ENCODE peak calls at places on chromosomes 4 and X, in ten cellular contexts. N, W, R, I, V, D, E, Q, M and S are unnamed samples.

GRCh38 chr4:15317246-15317645 is 110.6 kb upstream of the C1QTNF7 start:
- DNase-seq in V (no peak), D (no peak), M (no peak), N (no peak), R (no peak), I (peak; percentile 55), Q (no peak), E (no peak), W (no peak), S (no peak)

GRCh38 chrX:69021561-69021960 is 143.7 kb downstream of the PJA1 start:
- DNase-seq in V (no peak), D (no peak), W (no peak), E (no peak), M (no peak), I (no peak), R (no peak), Q (no peak), N (no peak), S (no peak)

GRCh38 chr4:61572160-61572559 is 372.0 kb downstream of the ADGRL3 start:
- DNase-seq in D (peak; percentile 48), R (peak; percentile 49), V (no peak), N (no peak), W (peak; percentile 58), M (no peak), I (peak; percentile 19), E (no peak), Q (no peak), S (peak; percentile 80)

GRCh38 chr4:17063870-17064269 is 165.4 kb upstream of the LDB2 start:
- DNase-seq in I (peak; percentile 84), N (no peak), E (no peak), R (no peak), M (no peak), Q (no peak), D (no peak), W (no peak), V (no peak), S (peak; percentile 82)

GRCh38 chr4:53929955-53930798 is 134.2 kb downstream of the CHIC2 start:
- DNase-seq in W (peak; percentile 93), E (peak; percentile 71), Q (peak; percentile 89), D (peak; percentile 93), N (peak; percentile 89), R (peak; percentile 93), V (peak; percentile 84), M (peak; percentile 58), I (peak; percentile 93), S (peak; percentile 86)

GRCh38 chr4:158079661-158080060 is 93.2 kb downstream of the GASK1B start:
- DNase-seq in I (no peak), Q (no peak), E (no peak), M (no peak), R (no peak), V (no peak), W (no peak), D (no peak), N (no peak), S (no peak)

GRCh38 chr4:152392079-152392478 is 143.8 kb downstream of the FBXW7 start:
- DNase-seq in D (no peak), R (no peak), V (no peak), M (no peak), I (no peak), N (peak; percentile 9), W (no peak), Q (no peak), E (no peak), S (no peak)

GRCh38 chrX:130110379-130111219 is at the start of gene ELF4:
- DNase-seq in W (peak; percentile 59), I (peak; percentile 37), N (peak; percentile 77), M (peak; percentile 50), R (peak; percentile 57), V (peak; percentile 42), D (peak; percentile 73), E (peak; percentile 61), Q (no peak), S (no peak)

GRCh38 chr4:84529169-84529751 is 30.2 kb upstream of the NKX6-1 start:
- DNase-seq in N (peak; percentile 56), D (peak; percentile 39), E (no peak), W (peak; percentile 39), Q (no peak), M (no peak), R (peak; percentile 59), V (peak; percentile 56), I (peak; percentile 11), S (no peak)

GRCh38 chr4:77599378-77599777 is 6.2 kb upstream of the CXCL13 start:
- DNase-seq in R (peak; percentile 22), Q (no peak), W (peak; percentile 59), V (peak; percentile 34), M (no peak), E (peak; percentile 24), N (peak; percentile 52), D (peak; percentile 66), I (peak; percentile 41), S (no peak)

GRCh38 chr4:105194328-105195231 is 47.9 kb downstream of the TET2 start:
- DNase-seq in M (no peak), R (peak; percentile 27), W (peak; percentile 29), Q (no peak), D (no peak), V (no peak), I (peak; percentile 79), N (no peak), E (no peak), S (peak; percentile 63)

GRCh38 chr4:6556263-6556662 is 18.7 kb upstream of the MAN2B2 start:
- DNase-seq in W (no peak), I (no peak), N (no peak), V (no peak), E (no peak), M (no peak), R (no peak), Q (no peak), D (no peak), S (no peak)

GRCh38 chr4:125314676-125315570 is at the start of gene FAT4:
- DNase-seq in I (peak; percentile 97), E (peak; percentile 77), W (peak; percentile 99), N (peak; percentile 96), R (peak; percentile 92), Q (peak; percentile 96), D (peak; percentile 100), M (peak; percentile 95), V (peak; percentile 95), S (peak; percentile 97)

DNA sequence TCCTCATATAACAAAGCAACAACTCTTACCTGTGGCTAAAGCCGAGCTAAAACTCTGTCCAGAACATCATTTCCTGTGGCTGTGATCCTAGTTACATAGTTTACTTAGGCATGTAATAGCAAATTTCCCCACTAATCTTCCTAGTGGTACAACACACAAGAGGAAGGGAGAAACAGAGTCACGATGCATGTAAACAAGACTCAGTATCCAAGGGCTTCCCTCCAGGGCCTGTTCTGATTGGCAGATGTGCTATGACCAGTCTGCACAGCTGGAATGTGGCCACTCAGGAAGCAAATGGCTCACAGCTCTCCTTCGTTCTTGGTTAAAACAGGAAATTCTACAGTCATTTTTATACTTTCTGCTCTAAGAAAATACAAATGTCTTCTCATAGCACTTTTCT is 49.2 kb upstream of the PRSS48 start:
- DNase-seq in E (no peak), N (peak; percentile 51), D (peak; percentile 98), V (no peak), Q (peak; percentile 86), R (no peak), I (peak; percentile 78), W (peak; percentile 97), M (peak; percentile 59), S (peak; percentile 82)
- H3K4me3 ChIP-seq in E (no peak overlapping the region), N (no peak overlapping the region), D (peak overlapping the region; percentile 42), V (no peak overlapping the region), Q (peak overlapping the region; percentile 27), R (no peak overlapping the region), I (peak overlapping the region; percentile 20), W (peak overlapping the region; percentile 61), M (peak overlapping the region; percentile 51), S (peak overlapping the region; percentile 39)

GRCh38 chrX:137052641-137053235 is 18.9 kb upstream of the GPR101 start:
- DNase-seq in R (no peak), M (no peak), N (no peak), E (no peak), D (no peak), W (no peak), Q (no peak), V (peak; percentile 39), I (no peak), S (no peak)

DNA sequence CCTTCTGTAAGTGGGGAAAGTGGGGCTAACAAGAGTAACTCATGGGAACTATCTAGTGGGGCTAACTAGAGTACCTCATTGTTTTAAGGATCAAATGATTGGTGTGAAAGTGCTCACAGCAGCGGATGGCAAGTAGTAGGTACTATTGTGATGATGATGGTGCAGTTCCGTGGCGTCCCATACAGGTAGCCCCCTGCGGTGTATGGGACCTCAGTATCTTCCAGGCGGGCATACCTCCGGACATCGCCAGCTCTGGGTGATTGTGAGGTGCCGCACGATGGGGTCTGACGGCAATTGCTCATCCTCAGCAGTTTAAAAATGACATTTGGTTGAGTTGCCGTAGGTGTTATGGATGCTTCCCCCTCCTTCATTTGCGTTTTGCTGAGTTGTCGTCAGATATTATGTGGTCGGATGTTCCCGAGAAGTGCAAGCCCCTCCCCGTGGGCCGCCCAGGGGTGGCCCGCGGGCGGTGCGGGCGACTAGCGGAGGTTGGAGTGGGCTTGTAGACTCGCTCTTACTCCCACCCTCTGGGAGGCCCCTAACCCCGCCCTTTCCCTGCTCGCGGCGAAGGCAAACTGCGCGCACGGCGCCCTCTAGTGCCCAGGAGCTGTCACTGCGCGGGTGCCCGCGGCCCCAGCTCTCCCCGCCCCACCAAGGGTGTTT is 18.3 kb upstream of the GPR101 start:
- DNase-seq in D (peak; percentile 59), I (peak; percentile 17), N (peak; percentile 70), E (peak; percentile 52), M (peak; percentile 43), R (peak; percentile 76), V (peak; percentile 77), Q (no peak), W (peak; percentile 47), S (peak; percentile 4)
- H3K4me3 ChIP-seq in D (peak overlapping the region; percentile 30), I (peak overlapping the region; percentile 35), N (peak overlapping the region; percentile 33), E (peak overlapping the region; percentile 33), M (peak overlapping the region; percentile 54), R (peak overlapping the region; percentile 27), V (peak overlapping the region; percentile 48), Q (peak overlapping the region; percentile 20), W (peak overlapping the region; percentile 52), S (peak overlapping the region; percentile 51)

GRCh38 chrX:55151199-55151598 is 62.4 kb downstream of the PAGE2 start:
- DNase-seq in M (no peak), E (no peak), W (no peak), D (no peak), Q (no peak), I (no peak), V (no peak), N (no peak), R (no peak), S (no peak)

GRCh38 chrX:55144697-55145096 is 55.9 kb downstream of the PAGE2 start:
- DNase-seq in R (no peak), N (no peak), E (no peak), M (no peak), I (no peak), Q (no peak), V (no peak), W (no peak), D (no peak), S (no peak)

GRCh38 chrX:55143621-55144020 is 54.8 kb downstream of the PAGE2 start:
- DNase-seq in N (no peak), E (no peak), R (no peak), Q (no peak), M (no peak), I (no peak), V (no peak), W (no peak), D (peak; percentile 33), S (no peak)

GRCh38 chrX:55149242-55149641 is 60.4 kb downstream of the PAGE2 start:
- DNase-seq in I (no peak), Q (no peak), R (no peak), D (no peak), V (no peak), M (no peak), N (no peak), E (no peak), W (no peak), S (no peak)
- H3K4me3 ChIP-seq in I (no peak overlapping the region), Q (no peak overlapping the region), R (no peak overlapping the region), D (no peak overlapping the region), V (no peak overlapping the region), M (no peak overlapping the region), N (no peak overlapping the region), E (no peak overlapping the region), W (no peak overlapping the region), S (no peak overlapping the region)

GRCh38 chrX:46770006-46770816 is 11.3 kb upstream of the SLC9A7 start:
- DNase-seq in D (peak; percentile 57), E (no peak), V (no peak), R (no peak), I (peak; percentile 62), M (no peak), N (no peak), W (peak; percentile 48), Q (no peak), S (peak; percentile 48)
- H3K4me3 ChIP-seq in D (no peak overlapping the region), E (no peak overlapping the region), V (no peak overlapping the region), R (no peak overlapping the region), I (no peak overlapping the region), M (no peak overlapping the region), N (no peak overlapping the region), W (no peak overlapping the region), Q (no peak overlapping the region), S (peak overlapping the region; percentile 43)